ENCODE peak calls at places on chromosomes 12 and 14, in four cellular contexts. S is CD4-positive, alpha-beta T cell; Q is choroid plexus epithelial cell; F is tibial nerve. N is an unnamed sample.

GRCh38 chr12:53739285-53740129 is 12.3 kb upstream of the CALCOCO1 start:
- DNase-seq in F (no peak), S (no peak), Q (peak), N (no peak)

GRCh38 chr12:117012189-117012805 is 86.9 kb downstream of the TESC start:
- DNase-seq in F (no peak), S (no peak), Q (peak), N (no peak)

GRCh38 chr14:32608880-32609279 is 279.8 kb downstream of the AKAP6 start:
- DNase-seq in F (no peak), Q (peak), S (no peak), N (no peak)

GRCh38 chr12:10722502-10722904 is 620 bp downstream of the YBX3 start:
- DNase-seq in S (no peak), Q (peak), F (no peak), N (peak)

GRCh38 chr14:104996032-104996431 is 10.4 kb downstream of the CLBA1 start:
- DNase-seq in F (no peak), S (no peak), Q (no peak), N (no peak)

GRCh38 chr12:86914716-86915115 is 658.5 kb upstream of the MGAT4C start:
- DNase-seq in S (no peak), Q (peak), F (no peak), N (no peak)

GRCh38 chr12:121095544-121096198 is 37.0 kb upstream of the P2RX7 start:
- DNase-seq in Q (peak), S (peak), F (peak), N (peak)

GRCh38 chr12:74977832-74978481 is 231.7 kb downstream of the KCNC2 start:
- DNase-seq in S (no peak), Q (no peak), F (no peak), N (no peak)

GRCh38 chr14:55707365-55707804 is 127.4 kb downstream of the KTN1 start:
- DNase-seq in F (no peak), Q (peak), S (no peak), N (no peak)

GRCh38 chr12:14473707-14474287 is 93.9 kb downstream of the PLBD1 start:
- DNase-seq in F (no peak), Q (peak), S (no peak), N (no peak)

GRCh38 chr14:68391292-68392014 is 401.4 kb downstream of the ZFP36L1 start:
- DNase-seq in Q (peak), F (no peak), S (no peak), N (no peak)

GRCh38 chr14:104895786-104896642 is 28.7 kb upstream of the PLD4 start:
- DNase-seq in F (no peak), S (no peak), Q (no peak), N (no peak)

GRCh38 chr14:83071888-83072501 is 1538.3 kb upstream of the SEL1L start:
- DNase-seq in Q (peak), S (no peak), F (no peak), N (no peak)

GRCh38 chr12:121711925-121712461 is 559 bp upstream of the TMEM120B start:
- DNase-seq in Q (no peak), S (no peak), F (no peak), N (peak)

GRCh38 chr14:61505815-61506809 is 184.7 kb downstream of the PRKCH start:
- DNase-seq in Q (no peak), F (no peak), S (no peak), N (peak)

GRCh38 chr14:104665663-104666522 is 23.5 kb upstream of the INF2 start:
- DNase-seq in Q (no peak), F (no peak), S (peak), N (peak)

GRCh38 chr12:118237053-118237665 is 101.2 kb downstream of the PEBP1 start:
- DNase-seq in Q (no peak), F (no peak), S (no peak), N (no peak)

GRCh38 chr14:51188566-51189185 is 51.4 kb upstream of the TMX1 start:
- DNase-seq in Q (peak), S (no peak), F (no peak), N (no peak)

GRCh38 chr12:68113644-68114043 is 45.9 kb downstream of the IFNG start:
- DNase-seq in S (no peak), F (no peak), Q (no peak), N (peak)

GRCh38 chr12:104376650-104377506 is 73.3 kb downstream of the EID3 start:
- DNase-seq in F (no peak), Q (no peak), S (no peak), N (no peak)

GRCh38 chr12:121536058-121536928 is 44.5 kb downstream of the KDM2B start:
- DNase-seq in F (peak), S (peak), Q (peak), N (peak)

GRCh38 chr12:104681012-104681690 is 224.4 kb downstream of the CHST11 start:
- DNase-seq in F (no peak), Q (no peak), S (no peak), N (no peak)

GRCh38 chr12:121224591-121224990 is 14.7 kb downstream of the P2RX4 start:
- DNase-seq in Q (no peak), F (no peak), S (peak), N (peak)

GRCh38 chr14:91396959-91397815 is 20.4 kb downstream of the CCDC88C start:
- DNase-seq in F (no peak), Q (no peak), S (peak), N (peak)

GRCh38 chr12:1595690-1596347 is 1.4 kb upstream of the FBXL14 start:
- DNase-seq in Q (no peak), S (no peak), F (no peak), N (no peak)

GRCh38 chr12:1593232-1594044 is 943 bp downstream of the FBXL14 start:
- DNase-seq in Q (peak), S (peak), F (no peak), N (peak)

GRCh38 chr12:1595026-1595561 is 713 bp upstream of the FBXL14 start:
- DNase-seq in S (no peak), F (no peak), Q (peak), N (no peak)

GRCh38 chr12:1594045-1594294 is 411 bp downstream of the FBXL14 start:
- DNase-seq in F (no peak), S (no peak), Q (peak), N (peak)

DNA sequence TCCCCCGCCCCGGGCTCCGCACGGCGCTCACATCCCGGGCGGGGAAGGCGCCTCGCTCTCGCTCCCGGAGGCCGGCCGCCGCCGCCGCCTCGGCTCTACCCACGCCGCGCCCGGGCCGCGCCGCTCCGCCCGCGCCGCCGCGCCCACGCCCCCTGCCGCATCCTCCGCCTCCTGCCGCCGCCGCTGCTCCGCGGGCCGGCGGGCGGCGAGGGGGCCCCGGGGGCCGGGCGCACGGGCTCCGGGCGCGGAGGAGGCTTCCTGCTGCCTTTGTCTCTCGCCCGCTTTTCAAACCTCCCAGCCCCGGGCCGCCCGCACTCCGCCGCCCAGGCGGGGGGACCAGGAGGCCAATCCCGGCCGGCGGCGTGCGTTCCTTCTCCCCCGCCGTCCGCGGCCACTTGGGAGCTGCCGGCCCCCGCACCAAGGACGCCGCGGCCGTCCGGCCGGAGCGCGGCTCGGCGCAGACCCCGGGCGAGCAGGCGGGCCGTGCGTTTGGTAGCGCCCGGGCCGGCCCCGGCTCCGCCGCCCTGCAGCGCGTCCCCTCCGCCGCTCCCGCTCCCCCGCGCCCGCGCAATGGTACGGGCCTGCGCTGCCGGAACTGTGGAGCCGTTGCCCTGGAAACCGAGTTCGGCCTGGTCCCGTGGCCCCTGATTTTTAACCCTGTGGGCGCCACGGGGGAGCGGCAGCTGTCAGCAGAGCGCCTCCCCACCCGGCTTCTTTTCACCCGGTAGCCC is at the start of gene FBXL14:
- DNase-seq in S (peak), F (peak), Q (peak), N (peak)
- TF ChIP-seq CTCF in S (no peak), F (peak), Q (no peak), N (no peak)

DNA sequence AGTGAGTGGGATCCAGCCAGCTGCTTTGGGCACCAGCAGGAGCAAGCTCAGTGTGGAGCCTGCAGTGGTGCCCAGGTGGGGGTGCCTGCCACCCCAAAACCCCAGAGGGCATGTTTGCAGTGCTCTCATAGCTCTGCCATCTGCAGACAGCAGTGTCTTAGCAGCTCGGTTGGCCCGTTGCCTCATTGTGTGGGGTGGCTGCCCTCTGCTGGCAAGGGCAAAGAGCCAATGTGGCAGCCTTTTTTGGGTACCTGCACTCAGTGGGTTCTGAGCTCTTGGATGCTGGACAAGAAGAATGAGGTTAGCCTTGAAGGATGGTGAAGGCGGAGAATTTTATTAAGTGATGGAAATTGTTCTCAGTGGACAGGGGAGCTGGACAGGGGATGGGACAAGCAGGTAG is 52.3 kb downstream of the NEUROD4 start:
- DNase-seq in F (no peak), S (peak), Q (peak), N (peak)
- TF ChIP-seq CTCF in F (no peak), S (peak), Q (peak), N (peak)

GRCh38 chr14:43528321-43528720 is 978.8 kb downstream of the FSCB start:
- DNase-seq in S (no peak), F (no peak), Q (no peak), N (no peak)
- TF ChIP-seq CTCF in S (no peak), F (no peak), Q (no peak), N (no peak)

GRCh38 chr12:3317841-3318501 is 173.0 kb upstream of the PRMT8 start:
- DNase-seq in F (no peak), S (no peak), Q (no peak), N (no peak)

GRCh38 chr12:3317481-3317815 is 173.6 kb upstream of the PRMT8 start:
- DNase-seq in Q (no peak), F (no peak), S (no peak), N (no peak)

GRCh38 chr12:3320881-3321509 is 170.0 kb upstream of the PRMT8 start:
- DNase-seq in S (no peak), Q (no peak), F (no peak), N (no peak)

GRCh38 chr12:3321881-3322280 is 169.1 kb upstream of the PRMT8 start:
- DNase-seq in Q (no peak), F (no peak), S (no peak), N (no peak)

GRCh38 chr12:3319723-3320492 is 171.1 kb upstream of the PRMT8 start:
- DNase-seq in F (no peak), S (no peak), Q (no peak), N (no peak)
- TF ChIP-seq CTCF in F (no peak), S (no peak), Q (no peak), N (no peak)

GRCh38 chr12:113860059-113860820 is 105.9 kb downstream of the RBM19 start:
- DNase-seq in S (no peak), F (no peak), Q (no peak), N (no peak)
- TF ChIP-seq CTCF in S (no peak), F (no peak), Q (no peak), N (no peak)